ENCODE peak calls at places on chromosomes 1 and 21, in five cellular contexts. T, G, N, J and H are unnamed samples.

GRCh38 chr1:48250572-48250971 is 28.1 kb downstream of the SLC5A9 start:
- DNase-seq in N (no peak), G (no peak), T (no peak), J (no peak), H (peak; percentile 24)

GRCh38 chr1:12553963-12554362 is 64.0 kb downstream of the DHRS3 start:
- DNase-seq in N (peak; percentile 61), J (no peak), T (no peak), G (no peak), H (no peak)

GRCh38 chr1:156122519-156123355 is 8.2 kb downstream of the LMNA start:
- DNase-seq in J (peak; percentile 77), T (peak; percentile 88), G (no peak), N (peak; percentile 96), H (peak; percentile 79)

GRCh38 chr1:201138311-201138840 is 11.4 kb upstream of the ASCL5 start:
- DNase-seq in N (peak; percentile 79), T (no peak), J (no peak), G (no peak), H (no peak)

GRCh38 chr21:45139473-45139872 is 65.1 kb downstream of the ADARB1 start:
- DNase-seq in N (no peak), G (no peak), J (no peak), T (no peak), H (no peak)

GRCh38 chr1:9150582-9151290 is 21.8 kb upstream of the GPR157 start:
- DNase-seq in T (no peak), J (no peak), N (no peak), G (no peak), H (no peak)

GRCh38 chr1:107935396-107936064 is 29.4 kb downstream of the VAV3 start:
- DNase-seq in G (no peak), J (no peak), T (peak; percentile 60), N (no peak), H (no peak)

GRCh38 chr1:207414606-207415108 is 39.5 kb upstream of the CR2 start:
- DNase-seq in T (no peak), G (no peak), N (no peak), J (no peak), H (no peak)

GRCh38 chr1:2969011-2969869 is 52.0 kb upstream of the ACTRT2 start:
- DNase-seq in G (no peak), J (no peak), N (peak; percentile 53), T (no peak), H (no peak)

GRCh38 chr1:26754086-26754874 is 33.5 kb upstream of the PIGV start:
- DNase-seq in N (no peak), G (peak; percentile 92), J (no peak), T (peak; percentile 96), H (no peak)

GRCh38 chr1:26758358-26758757 is 29.4 kb upstream of the PIGV start:
- DNase-seq in T (no peak), N (peak; percentile 23), G (no peak), J (no peak), H (no peak)

GRCh38 chr1:26761217-26761616 is 26.5 kb upstream of the PIGV start:
- DNase-seq in J (no peak), G (no peak), N (no peak), T (peak; percentile 35), H (no peak)

DNA sequence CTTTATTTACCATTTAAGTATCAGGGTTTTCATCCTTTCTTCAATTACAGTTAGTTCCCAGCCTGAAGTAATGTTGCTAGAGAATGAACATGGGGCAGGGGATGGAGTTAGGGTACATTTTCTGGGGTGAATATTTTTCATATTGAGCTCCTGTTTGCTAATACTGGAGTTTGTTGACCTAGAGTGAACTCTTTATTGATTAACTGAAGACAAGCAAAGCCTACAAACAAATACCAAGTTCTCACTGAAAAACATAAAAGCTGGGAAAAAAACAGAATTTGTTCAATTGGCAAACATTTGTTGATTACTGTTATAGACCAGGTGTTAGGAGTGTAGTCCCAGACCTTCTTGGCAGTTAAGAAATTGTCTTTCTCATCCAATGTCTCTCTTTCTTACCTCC is 28.2 kb upstream of the PIGV start:
- DNase-seq in N (no peak), G (no peak), J (no peak), T (no peak), H (no peak)
- H3K27ac ChIP-seq in N (no peak overlapping the region), G (no peak overlapping the region), J (no peak overlapping the region), T (no peak overlapping the region), H (no peak overlapping the region)

GRCh38 chr1:32421775-32422174 is 27.5 kb upstream of the BSDC1 start:
- DNase-seq in J (no peak), T (no peak), G (no peak), N (no peak), H (no peak)
- H3K27me3 ChIP-seq in J (no peaks in the 10 kb centered on the region), T (peaks cover 10% of the 10 kb centered on the region), G (peaks cover 44% of the 10 kb centered on the region), N (peaks cover 28% of the 10 kb centered on the region), H (peaks cover 22% of the 10 kb centered on the region)

GRCh38 chr1:175317795-175318194 is 125.2 kb upstream of the KIAA0040 start:
- DNase-seq in G (no peak), J (no peak), N (no peak), T (peak; percentile 2), H (no peak)
- H3K27ac ChIP-seq in G (no peak overlapping the region), J (peak overlapping the region; percentile 81), N (no peak overlapping the region), T (no peak overlapping the region), H (no peak overlapping the region)

DNA sequence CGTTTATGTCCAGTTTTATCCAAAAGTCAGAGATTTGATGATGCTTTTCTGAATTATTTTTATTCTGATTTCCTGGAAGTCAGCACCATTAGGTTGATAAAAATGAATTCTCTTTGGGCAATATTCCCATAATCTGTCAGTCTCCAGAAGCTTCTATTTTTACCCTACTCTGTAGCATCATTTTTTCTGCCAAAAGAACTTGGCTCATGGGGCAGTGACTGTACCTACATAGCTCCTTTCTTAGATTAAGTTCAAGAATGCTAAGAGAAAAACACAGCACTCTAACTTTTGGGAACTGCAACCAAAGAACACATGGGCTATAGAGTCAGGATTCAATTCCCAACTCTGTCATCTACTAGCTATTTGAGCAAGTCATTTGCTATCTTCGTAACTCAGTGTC is 152.9 kb downstream of the BARHL2 start:
- DNase-seq in J (no peak), T (no peak), G (no peak), N (no peak), H (no peak)
- H3K27me3 ChIP-seq in J (no peaks in the 10 kb centered on the region), T (peaks cover 63% of the 10 kb centered on the region), G (peaks cover 3% of the 10 kb centered on the region), N (no peaks in the 10 kb centered on the region), H (no peaks in the 10 kb centered on the region)

DNA sequence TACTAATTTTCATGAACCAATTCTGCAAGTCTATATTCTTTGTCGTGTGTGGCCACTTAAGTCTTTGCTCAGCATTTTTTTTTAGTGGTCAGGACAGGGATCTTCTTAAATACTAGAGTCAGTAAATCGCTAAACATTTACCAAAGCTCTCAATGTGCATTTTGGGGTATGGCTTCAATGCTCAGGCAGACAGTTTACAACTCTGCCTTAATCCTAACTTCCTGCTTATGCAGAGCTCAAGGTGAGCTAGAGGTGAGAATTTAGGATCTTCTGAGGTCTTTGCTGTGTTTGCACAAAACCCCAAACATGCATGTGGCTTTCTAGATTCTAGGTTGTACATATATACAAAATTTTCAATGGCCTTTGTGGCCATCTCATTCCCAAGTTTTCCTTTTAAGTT is 153.0 kb downstream of the DNM3 start:
- DNase-seq in N (no peak), T (no peak), G (no peak), J (no peak), H (no peak)
- H3K27ac ChIP-seq in N (no peak overlapping the region), T (no peak overlapping the region), G (no peak overlapping the region), J (no peak overlapping the region), H (no peak overlapping the region)

GRCh38 chr21:33112670-33113596 is 43.0 kb downstream of the OLIG1 start:
- DNase-seq in N (no peak), J (no peak), G (no peak), T (no peak), H (no peak)

GRCh38 chr21:33112151-33112550 is 42.2 kb downstream of the OLIG1 start:
- DNase-seq in T (no peak), N (no peak), J (no peak), G (no peak), H (no peak)

GRCh38 chr21:33110340-33110715 is 40.4 kb downstream of the OLIG1 start:
- DNase-seq in J (no peak), N (no peak), T (no peak), G (no peak), H (no peak)

GRCh38 chr21:33109574-33110339 is 39.8 kb downstream of the OLIG1 start:
- DNase-seq in N (no peak), J (no peak), G (peak; percentile 12), T (no peak), H (no peak)

DNA sequence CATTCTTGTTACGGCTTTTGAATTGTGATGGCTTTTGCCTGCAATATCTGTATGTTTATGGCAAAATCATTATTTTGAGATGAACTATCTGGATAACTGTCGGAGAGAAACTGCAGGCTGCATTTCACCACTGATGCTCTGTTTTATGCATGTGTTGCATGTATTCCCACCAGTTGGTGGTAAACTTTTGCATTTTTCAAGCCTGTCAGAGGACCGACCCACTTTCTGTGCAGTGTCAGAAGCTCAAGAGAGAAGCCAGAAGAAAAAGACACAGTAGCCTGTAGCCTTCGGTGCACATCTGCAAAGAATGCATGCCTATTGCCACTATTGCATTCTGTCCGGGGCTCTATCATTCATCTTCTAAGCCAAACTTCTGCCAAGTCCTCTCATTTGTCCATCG is 41.6 kb downstream of the OLIG1 start:
- DNase-seq in N (no peak), T (no peak), G (no peak), J (no peak), H (no peak)
- H3K27me3 ChIP-seq in N (peaks cover 83% of the 10 kb centered on the region), T (peaks cover 98% of the 10 kb centered on the region), G (peaks cover 73% of the 10 kb centered on the region), J (peaks cover 14% of the 10 kb centered on the region), H (peaks cover 65% of the 10 kb centered on the region)